ENCODE peak calls at places on chromosomes 13 and 19, in four cellular contexts. A, M, L and O are unnamed samples.

GRCh38 chr19:38932425-38933179 is 1.9 kb downstream of the MRPS12 start:
- DNase-seq in A (peak; percentile 50), M (no peak), L (no peak), O (no peak)

GRCh38 chr19:2455481-2456300 is 1.1 kb downstream of the LMNB2 start:
- DNase-seq in A (no peak), M (no peak), L (peak; percentile 51), O (peak; percentile 47)

GRCh38 chr13:99823961-99824360 is 147.6 kb downstream of the ZIC5 start:
- DNase-seq in A (no peak), M (no peak), L (no peak), O (no peak)

GRCh38 chr19:16641695-16642094 is 13.7 kb upstream of the MED26 start:
- DNase-seq in A (no peak), M (no peak), L (no peak), O (no peak)

GRCh38 chr13:73715114-73715909 is 418.9 kb downstream of the KLF12 start:
- DNase-seq in A (no peak), M (no peak), L (no peak), O (peak; percentile 77)

GRCh38 chr19:4521170-4521887 is 3.0 kb upstream of the PLIN4 start:
- DNase-seq in A (no peak), M (no peak), L (no peak), O (no peak)

GRCh38 chr19:33278403-33279269 is 23.7 kb downstream of the CEBPA start:
- DNase-seq in A (no peak), M (no peak), L (no peak), O (no peak)

GRCh38 chr19:10292789-10293636 is 3.3 kb downstream of the ICAM5 start:
- DNase-seq in A (no peak), M (no peak), L (no peak), O (peak; percentile 54)

GRCh38 chr13:97809576-97809975 is 143.9 kb upstream of the IPO5 start:
- DNase-seq in A (no peak), M (no peak), L (no peak), O (no peak)

GRCh38 chr13:65836066-65836465 is 1394.1 kb downstream of the PCDH9 start:
- DNase-seq in A (no peak), M (no peak), L (no peak), O (no peak)

GRCh38 chr13:66036024-66036614 is 1194.0 kb downstream of the PCDH9 start:
- DNase-seq in A (no peak), M (no peak), L (no peak), O (no peak)

GRCh38 chr19:51450730-51451307 is 7.4 kb downstream of the SIGLEC8 start:
- DNase-seq in A (no peak), M (no peak), L (no peak), O (no peak)

GRCh38 chr13:26508885-26509284 is 48.6 kb upstream of the WASF3 start:
- DNase-seq in A (no peak), M (peak; percentile 96), L (peak; percentile 83), O (peak; percentile 26)